ENCODE peak calls at places on chromosomes 12 and 14, in five cellular contexts. Q, M, R, I and W are unnamed samples.

GRCh38 chr12:58443273-58443980 is 476.9 kb downstream of the LRIG3 start:
- DNase-seq in I (peak), R (peak), Q (peak), M (no peak), W (no peak)

GRCh38 chr14:61861320-61861865 is 99.2 kb downstream of the SNAPC1 start:
- DNase-seq in Q (no peak), I (no peak), R (no peak), M (no peak), W (no peak)

GRCh38 chr14:102828201-102828600 is 51.0 kb downstream of the TRAF3 start:
- DNase-seq in Q (no peak), M (no peak), R (no peak), I (no peak), W (no peak)

GRCh38 chr12:110245278-110245868 is 35.7 kb upstream of the ATP2A2 start:
- DNase-seq in Q (peak), I (no peak), R (peak), M (no peak), W (no peak)

GRCh38 chr12:108689314-108690190 is 41.8 kb downstream of the CORO1C start:
- DNase-seq in Q (no peak), R (no peak), M (no peak), I (peak), W (no peak)

GRCh38 chr14:44211718-44212117 is 295.4 kb downstream of the FSCB start:
- DNase-seq in I (no peak), Q (no peak), R (no peak), M (no peak), W (no peak)

GRCh38 chr12:96047621-96048211 is 12.3 kb upstream of the LTA4H start:
- DNase-seq in M (peak), R (no peak), I (peak), Q (no peak), W (no peak)

GRCh38 chr12:81520064-81520945 is 238.8 kb downstream of the PPFIA2 start:
- DNase-seq in M (no peak), I (peak), Q (no peak), R (no peak), W (no peak)

GRCh38 chr14:37695836-37696235 is 100.4 kb downstream of the TTC6 start:
- DNase-seq in M (no peak), Q (no peak), I (no peak), R (no peak), W (no peak)

GRCh38 chr12:122891661-122892525 is 4.0 kb downstream of the VPS37B start:
- DNase-seq in I (peak), M (no peak), R (peak), Q (no peak), W (peak)

GRCh38 chr12:103583008-103583407 is 4.1 kb upstream of the STAB2 start:
- DNase-seq in R (no peak), Q (no peak), I (no peak), M (no peak), W (no peak)

GRCh38 chr12:100142851-100143559 is at the start of gene BLTP3B:
- DNase-seq in Q (peak), M (peak), I (peak), R (peak), W (peak)

GRCh38 chr12:114667669-114668150 is 16.3 kb downstream of the TBX3 start:
- DNase-seq in I (no peak), M (no peak), Q (no peak), R (no peak), W (no peak)

GRCh38 chr12:123388218-123388947 is 4.5 kb downstream of the KMT5A start:
- DNase-seq in R (peak), I (peak), Q (peak), M (peak), W (peak)

GRCh38 chr12:27982951-27983350 is 10.4 kb upstream of the PTHLH start:
- DNase-seq in M (no peak), I (no peak), Q (no peak), R (no peak), W (no peak)

GRCh38 chr12:16121953-16122352 is 155.5 kb downstream of the SLC15A5 start:
- DNase-seq in M (no peak), Q (peak), R (peak), I (no peak), W (no peak)

GRCh38 chr14:54498095-54498531 is 9.3 kb upstream of the GMFB start:
- DNase-seq in I (no peak), M (no peak), R (no peak), Q (no peak), W (no peak)

GRCh38 chr14:101912841-101913240 is 51.5 kb upstream of the DYNC1H1 start:
- DNase-seq in M (no peak), R (no peak), I (no peak), Q (no peak), W (no peak)

GRCh38 chr14:105087963-105088811 is 23.0 kb upstream of the GPR132 start:
- DNase-seq in I (peak), Q (peak), R (peak), M (peak), W (peak)

GRCh38 chr12:15601210-15601800 is 187.9 kb downstream of the EPS8 start:
- DNase-seq in I (peak), M (peak), R (no peak), Q (no peak), W (no peak)

GRCh38 chr12:51048601-51049369 is 658 bp downstream of the LETMD1 start:
- DNase-seq in I (no peak), R (no peak), M (peak), Q (no peak), W (no peak)

GRCh38 chr12:32558941-32559340 is 120.2 kb upstream of the DNM1L start:
- DNase-seq in Q (no peak), M (no peak), I (peak), R (no peak), W (no peak)

GRCh38 chr12:55996201-55996714 is 818 bp upstream of the SUOX start:
- DNase-seq in Q (peak), M (peak), R (peak), I (peak), W (peak)

GRCh38 chr12:89016970-89017778 is 335.1 kb downstream of the DUSP6 start:
- DNase-seq in M (peak), I (peak), Q (peak), R (peak), W (peak)

GRCh38 chr12:122304924-122305323 is 38.6 kb upstream of the VPS33A start:
- DNase-seq in M (no peak), R (no peak), I (no peak), Q (no peak), W (no peak)

GRCh38 chr14:64572721-64573508 is 23.2 kb downstream of the PPP1R36 start:
- DNase-seq in Q (no peak), M (no peak), I (no peak), R (no peak), W (no peak)

GRCh38 chr12:131282292-131283080 is 328.8 kb downstream of the ADGRD1 start:
- DNase-seq in Q (no peak), R (no peak), I (no peak), M (no peak), W (no peak)

GRCh38 chr12:22333186-22333745 is 1.2 kb downstream of the ST8SIA1 start:
- DNase-seq in I (peak), Q (no peak), R (no peak), M (no peak), W (no peak)

DNA sequence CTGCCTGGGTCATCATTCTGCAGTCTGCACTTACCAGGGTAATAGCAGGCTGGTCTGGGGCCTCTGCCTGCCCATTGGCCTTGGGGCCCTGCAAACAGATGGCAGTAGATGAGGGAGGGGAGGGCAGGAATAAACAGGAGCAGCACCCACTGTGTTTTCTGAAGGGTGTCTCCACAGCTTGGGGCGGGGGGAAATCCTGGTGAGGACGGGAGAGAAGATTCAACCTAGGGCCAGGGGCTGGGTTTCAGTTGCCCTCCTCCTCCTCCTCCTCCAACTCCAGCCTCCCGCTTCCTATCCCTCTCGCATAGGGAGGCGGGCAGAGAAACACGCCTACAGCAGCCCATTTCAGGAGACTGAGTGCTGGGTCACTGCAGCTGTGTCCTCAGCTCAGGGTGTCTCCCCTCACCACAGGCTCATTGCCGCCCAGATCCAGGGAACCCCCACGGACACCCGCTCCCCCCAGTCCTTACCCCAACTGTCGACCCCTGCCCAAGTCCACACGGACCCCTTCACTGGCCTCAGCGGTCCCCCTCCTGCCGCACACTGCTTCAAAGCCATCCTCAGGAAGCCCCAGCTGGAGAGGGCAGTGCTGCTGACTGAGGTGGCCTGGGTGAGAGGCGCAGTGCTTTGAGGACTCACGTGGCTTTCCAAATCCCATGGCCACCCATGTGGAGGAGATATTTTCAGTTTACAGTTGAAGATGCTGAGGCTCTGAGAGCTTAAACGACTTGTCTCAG is 9.1 kb upstream of the KRT80 start:
- DNase-seq in Q (no peak), M (no peak), R (no peak), I (no peak), W (no peak)
- H3K14ac ChIP-seq in Q (no peak), M (peak), R (no peak), I (no peak), W (no peak)

GRCh38 chr12:132797820-132798570 is 30.7 kb downstream of the GOLGA3 start:
- DNase-seq in M (no peak), Q (no peak), I (no peak), R (no peak), W (no peak)
- H2BK12ac ChIP-seq in M (no peak), Q (no peak), I (no peak), R (no peak), W (no peak)

GRCh38 chr12:120204171-120204570 is 3.3 kb upstream of the RPLP0 start:
- DNase-seq in M (no peak), I (no peak), R (no peak), Q (no peak), W (no peak)

GRCh38 chr12:120196363-120196762 is 1.8 kb upstream of the GCN1 start:
- DNase-seq in I (peak), Q (no peak), M (no peak), R (no peak), W (no peak)

GRCh38 chr12:120197542-120197887 is 3.0 kb upstream of the GCN1 start:
- DNase-seq in M (no peak), R (no peak), Q (no peak), I (no peak), W (no peak)

GRCh38 chr12:120199025-120199424 is 1.9 kb downstream of the RPLP0 start:
- DNase-seq in Q (no peak), M (no peak), I (no peak), R (no peak), W (no peak)

GRCh38 chr12:120199595-120200306 is 1.2 kb downstream of the RPLP0 start:
- DNase-seq in Q (no peak), M (peak), R (no peak), I (peak), W (no peak)
- H3K14ac ChIP-seq in Q (no peak), M (no peak), R (no peak), I (no peak), W (no peak)

DNA sequence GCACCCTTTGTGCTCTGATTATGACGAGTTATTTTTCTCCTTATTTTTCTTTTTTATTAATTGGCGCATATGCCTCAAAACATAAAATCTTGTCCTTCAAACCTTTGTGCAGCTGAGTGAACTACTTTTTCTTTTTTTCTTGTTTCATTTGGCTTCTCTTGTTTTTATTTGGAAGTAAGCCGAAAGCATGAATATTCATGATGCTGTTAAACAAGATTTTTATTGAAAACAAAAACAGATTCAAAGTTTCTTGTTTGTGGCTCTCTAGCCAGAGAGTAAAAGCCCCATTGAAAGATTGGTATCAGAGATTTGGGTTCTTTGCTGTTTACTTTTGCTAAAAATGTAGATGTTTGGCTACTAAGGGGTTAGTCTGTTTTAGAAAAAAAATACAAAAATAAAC is 183.8 kb downstream of the TMEM132C start:
- DNase-seq in R (no peak), I (no peak), M (no peak), Q (no peak), W (no peak)
- H2BK12ac ChIP-seq in R (no peak), I (no peak), M (no peak), Q (no peak), W (no peak)

GRCh38 chr14:91232052-91232451 is 12.5 kb downstream of the GPR68 start:
- DNase-seq in I (no peak), R (no peak), M (no peak), Q (no peak), W (no peak)
- H3K14ac ChIP-seq in I (no peak), R (no peak), M (no peak), Q (no peak), W (no peak)